ENCODE peak calls at places on chromosomes 11 and 22, in ten cellular contexts. One of them, this sample, is unnamed.
A peak's percentile ranks its signal among the peaks of the same experiment; 100 is the strongest.

GRCh38 chr22:46687045-46687444 is 51.0 kb downstream of the CERK start:
- DNase-seq in gastrocnemius medialis: no peak
- DNase-seq in bronchial epithelial cell: no peak
- DNase-seq in AG10803: no peak
- DNase-seq in HL-60: no peak
- DNase-seq in esophagus squamous epithelium: no peak
- DNase-seq in right atrium auricular region: no peak
- DNase-seq in CD8-positive, alpha-beta T cell: no peak
- DNase-seq in lung: no peak
- DNase-seq in body of pancreas: no peak
- DNase-seq in this sample: no peak

GRCh38 chr11:34570584-34570983 is 50.3 kb upstream of the EHF start:
- DNase-seq in gastrocnemius medialis: no peak
- DNase-seq in bronchial epithelial cell: peak; percentile 90
- DNase-seq in AG10803: no peak
- DNase-seq in HL-60: no peak
- DNase-seq in esophagus squamous epithelium: no peak
- DNase-seq in right atrium auricular region: no peak
- DNase-seq in CD8-positive, alpha-beta T cell: no peak
- DNase-seq in lung: no peak
- DNase-seq in body of pancreas: no peak
- DNase-seq in this sample: no peak

GRCh38 chr11:2380807-2381350 is 3.8 kb downstream of the CD81 start:
- DNase-seq in gastrocnemius medialis: peak; percentile 64
- DNase-seq in bronchial epithelial cell: no peak
- DNase-seq in AG10803: no peak
- DNase-seq in HL-60: no peak
- DNase-seq in esophagus squamous epithelium: no peak
- DNase-seq in right atrium auricular region: peak; percentile 87
- DNase-seq in CD8-positive, alpha-beta T cell: no peak
- DNase-seq in lung: peak; percentile 80
- DNase-seq in body of pancreas: no peak
- DNase-seq in this sample: peak; percentile 63

GRCh38 chr22:49103314-49104052 is 724.2 kb downstream of the BRD1 start:
- DNase-seq in gastrocnemius medialis: no peak
- DNase-seq in bronchial epithelial cell: no peak
- DNase-seq in AG10803: no peak
- DNase-seq in HL-60: no peak
- DNase-seq in esophagus squamous epithelium: no peak
- DNase-seq in right atrium auricular region: no peak
- DNase-seq in CD8-positive, alpha-beta T cell: no peak
- DNase-seq in lung: no peak
- DNase-seq in body of pancreas: no peak
- DNase-seq in this sample: no peak

GRCh38 chr11:76695133-76695532 is 24.6 kb upstream of the LRRC32 start:
- DNase-seq in gastrocnemius medialis: no peak
- DNase-seq in bronchial epithelial cell: no peak
- DNase-seq in AG10803: no peak
- DNase-seq in HL-60: no peak
- DNase-seq in esophagus squamous epithelium: no peak
- DNase-seq in right atrium auricular region: no peak
- DNase-seq in CD8-positive, alpha-beta T cell: no peak
- DNase-seq in lung: no peak
- DNase-seq in body of pancreas: no peak
- DNase-seq in this sample: no peak

GRCh38 chr11:134362192-134362901 is 30.6 kb downstream of the GLB1L2 start:
- DNase-seq in gastrocnemius medialis: no peak
- DNase-seq in bronchial epithelial cell: no peak
- DNase-seq in AG10803: no peak
- DNase-seq in HL-60: no peak
- DNase-seq in esophagus squamous epithelium: no peak
- DNase-seq in right atrium auricular region: no peak
- DNase-seq in CD8-positive, alpha-beta T cell: no peak
- DNase-seq in lung: no peak
- DNase-seq in body of pancreas: no peak
- DNase-seq in this sample: no peak

GRCh38 chr22:29375436-29376076 is 12.8 kb downstream of the AP1B1 start:
- DNase-seq in gastrocnemius medialis: peak; percentile 80
- DNase-seq in bronchial epithelial cell: no peak
- DNase-seq in AG10803: peak; percentile 42
- DNase-seq in HL-60: no peak
- DNase-seq in esophagus squamous epithelium: no peak
- DNase-seq in right atrium auricular region: no peak
- DNase-seq in CD8-positive, alpha-beta T cell: no peak
- DNase-seq in lung: no peak
- DNase-seq in body of pancreas: no peak
- DNase-seq in this sample: no peak

GRCh38 chr22:46674367-46674781 is 54.2 kb downstream of the GRAMD4 start:
- DNase-seq in gastrocnemius medialis: no peak
- DNase-seq in bronchial epithelial cell: no peak
- DNase-seq in AG10803: no peak
- DNase-seq in HL-60: peak; percentile 32
- DNase-seq in esophagus squamous epithelium: peak; percentile 23
- DNase-seq in right atrium auricular region: no peak
- DNase-seq in CD8-positive, alpha-beta T cell: peak; percentile 54
- DNase-seq in lung: peak; percentile 47
- DNase-seq in body of pancreas: no peak
- DNase-seq in this sample: no peak

GRCh38 chr11:130550160-130550559 is 101.7 kb downstream of the ADAMTS15 start:
- DNase-seq in gastrocnemius medialis: no peak
- DNase-seq in bronchial epithelial cell: no peak
- DNase-seq in AG10803: no peak
- DNase-seq in HL-60: no peak
- DNase-seq in esophagus squamous epithelium: no peak
- DNase-seq in right atrium auricular region: no peak
- DNase-seq in CD8-positive, alpha-beta T cell: no peak
- DNase-seq in lung: no peak
- DNase-seq in body of pancreas: no peak
- DNase-seq in this sample: no peak

GRCh38 chr22:50087646-50088045 is 2.2 kb upstream of the MOV10L1 start:
- DNase-seq in gastrocnemius medialis: no peak
- DNase-seq in bronchial epithelial cell: no peak
- DNase-seq in AG10803: no peak
- DNase-seq in HL-60: no peak
- DNase-seq in esophagus squamous epithelium: no peak
- DNase-seq in right atrium auricular region: no peak
- DNase-seq in CD8-positive, alpha-beta T cell: no peak
- DNase-seq in lung: no peak
- DNase-seq in body of pancreas: no peak
- DNase-seq in this sample: no peak

GRCh38 chr11:76578655-76579046 is 91.9 kb downstream of the LRRC32 start:
- DNase-seq in gastrocnemius medialis: peak; percentile 33
- DNase-seq in bronchial epithelial cell: no peak
- DNase-seq in AG10803: no peak
- DNase-seq in HL-60: no peak
- DNase-seq in esophagus squamous epithelium: no peak
- DNase-seq in right atrium auricular region: peak; percentile 76
- DNase-seq in CD8-positive, alpha-beta T cell: no peak
- DNase-seq in lung: no peak
- DNase-seq in body of pancreas: no peak
- DNase-seq in this sample: peak; percentile 47

GRCh38 chr11:7548659-7549283 is 35.0 kb downstream of the PPFIBP2 start:
- DNase-seq in gastrocnemius medialis: no peak
- DNase-seq in bronchial epithelial cell: no peak
- DNase-seq in AG10803: no peak
- DNase-seq in HL-60: no peak
- DNase-seq in esophagus squamous epithelium: no peak
- DNase-seq in right atrium auricular region: no peak
- DNase-seq in CD8-positive, alpha-beta T cell: no peak
- DNase-seq in lung: no peak
- DNase-seq in body of pancreas: no peak
- DNase-seq in this sample: no peak

GRCh38 chr22:36471341-36471821 is 10.1 kb downstream of the TXN2 start:
- DNase-seq in gastrocnemius medialis: no peak
- DNase-seq in bronchial epithelial cell: peak; percentile 71
- DNase-seq in AG10803: peak; percentile 80
- DNase-seq in HL-60: no peak
- DNase-seq in esophagus squamous epithelium: no peak
- DNase-seq in right atrium auricular region: no peak
- DNase-seq in CD8-positive, alpha-beta T cell: no peak
- DNase-seq in lung: no peak
- DNase-seq in body of pancreas: no peak
- DNase-seq in this sample: peak; percentile 33

GRCh38 chr11:63020671-63021255 is 5.1 kb upstream of the SLC22A8 start:
- DNase-seq in gastrocnemius medialis: no peak
- DNase-seq in bronchial epithelial cell: no peak
- DNase-seq in AG10803: no peak
- DNase-seq in HL-60: no peak
- DNase-seq in esophagus squamous epithelium: no peak
- DNase-seq in right atrium auricular region: no peak
- DNase-seq in CD8-positive, alpha-beta T cell: no peak
- DNase-seq in lung: no peak
- DNase-seq in body of pancreas: no peak
- DNase-seq in this sample: no peak

GRCh38 chr11:44994753-44995152 is 44.1 kb upstream of the TP53I11 start:
- DNase-seq in gastrocnemius medialis: no peak
- DNase-seq in bronchial epithelial cell: no peak
- DNase-seq in AG10803: no peak
- DNase-seq in HL-60: no peak
- DNase-seq in esophagus squamous epithelium: no peak
- DNase-seq in right atrium auricular region: no peak
- DNase-seq in CD8-positive, alpha-beta T cell: no peak
- DNase-seq in lung: no peak
- DNase-seq in body of pancreas: no peak
- DNase-seq in this sample: no peak
- TF ChIP-seq CTCF in gastrocnemius medialis: no peak
- TF ChIP-seq CTCF in bronchial epithelial cell: no peak
- TF ChIP-seq CTCF in AG10803: no peak
- TF ChIP-seq CTCF in HL-60: no peak
- TF ChIP-seq CTCF in esophagus squamous epithelium: no peak
- TF ChIP-seq CTCF in right atrium auricular region: no peak
- TF ChIP-seq CTCF in CD8-positive, alpha-beta T cell: no peak
- TF ChIP-seq CTCF in lung: no peak
- TF ChIP-seq CTCF in body of pancreas: no peak
- TF ChIP-seq CTCF in this sample: no peak

DNA sequence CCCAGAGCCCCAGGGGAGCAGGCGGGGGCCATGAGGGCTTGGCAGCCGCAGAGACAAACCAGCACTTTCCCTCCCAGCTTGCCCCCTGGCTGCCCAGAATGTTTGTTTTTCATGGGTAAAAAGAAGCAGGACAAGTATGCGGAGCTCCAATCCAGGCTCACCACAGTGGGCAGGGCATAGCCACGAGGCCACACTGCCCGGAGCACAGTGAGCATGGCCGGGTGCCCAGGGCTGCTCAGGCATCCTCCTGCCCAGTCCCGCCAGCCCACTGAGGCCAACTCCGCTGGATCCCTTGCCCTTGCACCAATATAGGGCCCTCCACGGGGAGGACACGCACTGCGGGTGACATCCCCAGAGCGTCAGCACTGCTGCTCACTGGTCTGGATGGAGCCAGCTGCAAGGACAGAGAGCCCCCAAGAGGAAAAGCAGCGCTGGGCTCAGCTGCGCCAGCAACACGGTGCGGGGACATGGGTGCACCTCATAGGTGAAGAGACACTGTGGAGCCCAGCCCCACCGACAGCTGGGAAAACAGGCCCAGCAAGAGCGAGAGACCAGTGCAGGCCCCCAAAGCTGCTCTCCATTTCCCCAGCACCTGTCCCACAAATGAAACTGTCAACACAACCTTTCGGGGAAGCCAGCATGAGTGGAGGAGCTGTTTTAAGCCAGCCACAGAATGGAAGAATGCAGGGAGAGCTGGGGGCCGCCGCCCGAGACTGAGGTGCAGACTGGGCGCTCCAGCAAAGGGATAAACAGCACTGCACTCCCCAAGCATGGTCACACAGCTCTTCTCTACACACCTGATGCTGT is 24.8 kb downstream of the ARVCF start:
- DNase-seq in gastrocnemius medialis: no peak
- DNase-seq in bronchial epithelial cell: no peak
- DNase-seq in AG10803: peak; percentile 16
- DNase-seq in HL-60: no peak
- DNase-seq in esophagus squamous epithelium: no peak
- DNase-seq in right atrium auricular region: no peak
- DNase-seq in CD8-positive, alpha-beta T cell: no peak
- DNase-seq in lung: no peak
- DNase-seq in body of pancreas: no peak
- DNase-seq in this sample: no peak
- H3K4me3 ChIP-seq in gastrocnemius medialis: no peak overlapping the region
- H3K4me3 ChIP-seq in bronchial epithelial cell: no peak overlapping the region
- H3K4me3 ChIP-seq in AG10803: no peak overlapping the region
- H3K4me3 ChIP-seq in HL-60: no peak overlapping the region
- H3K4me3 ChIP-seq in esophagus squamous epithelium: no peak overlapping the region
- H3K4me3 ChIP-seq in right atrium auricular region: no peak overlapping the region
- H3K4me3 ChIP-seq in CD8-positive, alpha-beta T cell: no peak overlapping the region
- H3K4me3 ChIP-seq in lung: no peak overlapping the region
- H3K4me3 ChIP-seq in body of pancreas: no peak overlapping the region
- H3K4me3 ChIP-seq in this sample: no peak overlapping the region

GRCh38 chr11:67034350-67034749 is 11.4 kb downstream of the SYT12 start:
- DNase-seq in gastrocnemius medialis: no peak
- DNase-seq in bronchial epithelial cell: no peak
- DNase-seq in AG10803: no peak
- DNase-seq in HL-60: no peak
- DNase-seq in esophagus squamous epithelium: no peak
- DNase-seq in right atrium auricular region: no peak
- DNase-seq in CD8-positive, alpha-beta T cell: no peak
- DNase-seq in lung: no peak
- DNase-seq in body of pancreas: no peak
- DNase-seq in this sample: no peak

GRCh38 chr11:67032830-67033555 is 10.1 kb downstream of the SYT12 start:
- DNase-seq in gastrocnemius medialis: no peak
- DNase-seq in bronchial epithelial cell: peak; percentile 70
- DNase-seq in AG10803: peak; percentile 80
- DNase-seq in HL-60: no peak
- DNase-seq in esophagus squamous epithelium: no peak
- DNase-seq in right atrium auricular region: peak; percentile 66
- DNase-seq in CD8-positive, alpha-beta T cell: no peak
- DNase-seq in lung: no peak
- DNase-seq in body of pancreas: no peak
- DNase-seq in this sample: peak; percentile 89

GRCh38 chr11:67031791-67032561 is 9.0 kb downstream of the SYT12 start:
- DNase-seq in gastrocnemius medialis: no peak
- DNase-seq in bronchial epithelial cell: no peak
- DNase-seq in AG10803: no peak
- DNase-seq in HL-60: no peak
- DNase-seq in esophagus squamous epithelium: no peak
- DNase-seq in right atrium auricular region: no peak
- DNase-seq in CD8-positive, alpha-beta T cell: no peak
- DNase-seq in lung: no peak
- DNase-seq in body of pancreas: no peak
- DNase-seq in this sample: peak; percentile 36

GRCh38 chr11:67030976-67031375 is 8.0 kb downstream of the SYT12 start:
- DNase-seq in gastrocnemius medialis: no peak
- DNase-seq in bronchial epithelial cell: no peak
- DNase-seq in AG10803: no peak
- DNase-seq in HL-60: no peak
- DNase-seq in esophagus squamous epithelium: no peak
- DNase-seq in right atrium auricular region: no peak
- DNase-seq in CD8-positive, alpha-beta T cell: no peak
- DNase-seq in lung: no peak
- DNase-seq in body of pancreas: no peak
- DNase-seq in this sample: no peak

GRCh38 chr11:67033661-67034166 is 10.8 kb downstream of the SYT12 start:
- DNase-seq in gastrocnemius medialis: no peak
- DNase-seq in bronchial epithelial cell: peak; percentile 79
- DNase-seq in AG10803: peak; percentile 99
- DNase-seq in HL-60: no peak
- DNase-seq in esophagus squamous epithelium: no peak
- DNase-seq in right atrium auricular region: no peak
- DNase-seq in CD8-positive, alpha-beta T cell: no peak
- DNase-seq in lung: no peak
- DNase-seq in body of pancreas: no peak
- DNase-seq in this sample: peak; percentile 85
- TF ChIP-seq CTCF in gastrocnemius medialis: no peak
- TF ChIP-seq CTCF in bronchial epithelial cell: no peak
- TF ChIP-seq CTCF in AG10803: no peak
- TF ChIP-seq CTCF in HL-60: no peak
- TF ChIP-seq CTCF in esophagus squamous epithelium: no peak
- TF ChIP-seq CTCF in right atrium auricular region: no peak
- TF ChIP-seq CTCF in CD8-positive, alpha-beta T cell: no peak
- TF ChIP-seq CTCF in lung: no peak
- TF ChIP-seq CTCF in body of pancreas: no peak
- TF ChIP-seq CTCF in this sample: no peak

GRCh38 chr22:24894220-24894975 is 52.1 kb downstream of the LHFPL7 start:
- DNase-seq in gastrocnemius medialis: peak; percentile 95
- DNase-seq in bronchial epithelial cell: peak; percentile 98
- DNase-seq in AG10803: peak; percentile 88
- DNase-seq in HL-60: peak; percentile 69
- DNase-seq in esophagus squamous epithelium: no peak
- DNase-seq in right atrium auricular region: peak; percentile 94
- DNase-seq in CD8-positive, alpha-beta T cell: no peak
- DNase-seq in lung: peak; percentile 92
- DNase-seq in body of pancreas: peak; percentile 95
- DNase-seq in this sample: peak; percentile 99
- H3K4me3 ChIP-seq in gastrocnemius medialis: peak overlapping the region; percentile 2
- H3K4me3 ChIP-seq in bronchial epithelial cell: no peak overlapping the region
- H3K4me3 ChIP-seq in AG10803: no peak overlapping the region
- H3K4me3 ChIP-seq in HL-60: no peak overlapping the region
- H3K4me3 ChIP-seq in esophagus squamous epithelium: no peak overlapping the region
- H3K4me3 ChIP-seq in right atrium auricular region: peak overlapping the region; percentile 15
- H3K4me3 ChIP-seq in CD8-positive, alpha-beta T cell: no peak overlapping the region
- H3K4me3 ChIP-seq in lung: no peak overlapping the region
- H3K4me3 ChIP-seq in body of pancreas: no peak overlapping the region
- H3K4me3 ChIP-seq in this sample: peak overlapping the region; percentile 23

This sample was measured in fibroblast of pulmonary artery.